ENCODE peak calls at places on chromosomes 7 and 10, in ten cellular contexts. One of them, this sample, is unnamed.

GRCh38 chr10:80132299-80133139 is at the start of gene PLAC9:
- DNase-seq in tibial artery: no peak
- DNase-seq in ascending aorta: no peak
- DNase-seq in astrocyte of the spinal cord: no peak
- DNase-seq in Panc1: no peak
- DNase-seq in AG09309: no peak
- DNase-seq in IMR-90: peak; percentile 20
- DNase-seq in H1: no peak
- DNase-seq in choroid plexus epithelial cell: no peak
- DNase-seq in lower lobe of right lung: peak; percentile 54
- DNase-seq in this sample: no peak

GRCh38 chr7:45102785-45103712 is 8.4 kb downstream of the TBRG4 start:
- DNase-seq in H1: no peak
- DNase-seq in AG09309: no peak
- DNase-seq in tibial artery: no peak
- DNase-seq in Panc1: no peak
- DNase-seq in astrocyte of the spinal cord: no peak
- DNase-seq in IMR-90: no peak
- DNase-seq in choroid plexus epithelial cell: no peak
- DNase-seq in ascending aorta: no peak
- DNase-seq in lower lobe of right lung: peak; percentile 29
- DNase-seq in this sample: no peak

GRCh38 chr10:119654540-119654939 is 3.4 kb downstream of the BAG3 start:
- DNase-seq in H1: no peak
- DNase-seq in tibial artery: peak; percentile 38
- DNase-seq in astrocyte of the spinal cord: no peak
- DNase-seq in choroid plexus epithelial cell: no peak
- DNase-seq in ascending aorta: no peak
- DNase-seq in lower lobe of right lung: peak; percentile 77
- DNase-seq in IMR-90: no peak
- DNase-seq in AG09309: no peak
- DNase-seq in Panc1: no peak
- DNase-seq in this sample: no peak

GRCh38 chr10:12435348-12435747 is 86.0 kb downstream of the CAMK1D start:
- DNase-seq in astrocyte of the spinal cord: no peak
- DNase-seq in tibial artery: no peak
- DNase-seq in ascending aorta: no peak
- DNase-seq in choroid plexus epithelial cell: no peak
- DNase-seq in lower lobe of right lung: no peak
- DNase-seq in IMR-90: no peak
- DNase-seq in H1: no peak
- DNase-seq in Panc1: no peak
- DNase-seq in AG09309: no peak
- DNase-seq in this sample: no peak

GRCh38 chr10:103720328-103720963 is 134.9 kb downstream of the SH3PXD2A start:
- DNase-seq in choroid plexus epithelial cell: no peak
- DNase-seq in Panc1: no peak
- DNase-seq in IMR-90: peak; percentile 65
- DNase-seq in AG09309: no peak
- DNase-seq in ascending aorta: no peak
- DNase-seq in lower lobe of right lung: no peak
- DNase-seq in astrocyte of the spinal cord: no peak
- DNase-seq in H1: no peak
- DNase-seq in tibial artery: no peak
- DNase-seq in this sample: no peak

GRCh38 chr10:22317121-22317370 is 858 bp downstream of the COMMD3 start:
- DNase-seq in IMR-90: no peak
- DNase-seq in H1: no peak
- DNase-seq in lower lobe of right lung: no peak
- DNase-seq in choroid plexus epithelial cell: no peak
- DNase-seq in AG09309: no peak
- DNase-seq in astrocyte of the spinal cord: no peak
- DNase-seq in Panc1: no peak
- DNase-seq in tibial artery: no peak
- DNase-seq in ascending aorta: no peak
- DNase-seq in this sample: no peak

GRCh38 chr10:116490028-116490662 is 55.6 kb upstream of the PNLIP start:
- DNase-seq in ascending aorta: no peak
- DNase-seq in astrocyte of the spinal cord: peak; percentile 22
- DNase-seq in H1: no peak
- DNase-seq in lower lobe of right lung: no peak
- DNase-seq in Panc1: peak; percentile 15
- DNase-seq in IMR-90: peak; percentile 16
- DNase-seq in tibial artery: no peak
- DNase-seq in choroid plexus epithelial cell: peak; percentile 47
- DNase-seq in AG09309: no peak
- DNase-seq in this sample: peak; percentile 21

GRCh38 chr7:50467817-50468610 is 17.9 kb upstream of the FIGNL1 start:
- DNase-seq in IMR-90: peak; percentile 58
- DNase-seq in Panc1: peak; percentile 58
- DNase-seq in astrocyte of the spinal cord: peak; percentile 66
- DNase-seq in ascending aorta: peak; percentile 19
- DNase-seq in H1: peak; percentile 36
- DNase-seq in AG09309: peak; percentile 8
- DNase-seq in choroid plexus epithelial cell: peak; percentile 79
- DNase-seq in tibial artery: peak; percentile 73
- DNase-seq in lower lobe of right lung: peak; percentile 85
- DNase-seq in this sample: peak; percentile 73

GRCh38 chr10:3936422-3937040 is 151.5 kb upstream of the KLF6 start:
- DNase-seq in tibial artery: no peak
- DNase-seq in Panc1: no peak
- DNase-seq in choroid plexus epithelial cell: no peak
- DNase-seq in astrocyte of the spinal cord: no peak
- DNase-seq in AG09309: no peak
- DNase-seq in IMR-90: no peak
- DNase-seq in lower lobe of right lung: no peak
- DNase-seq in H1: no peak
- DNase-seq in ascending aorta: no peak
- DNase-seq in this sample: no peak

GRCh38 chr7:42753917-42754363 is 157.9 kb downstream of the C7orf25 start:
- DNase-seq in choroid plexus epithelial cell: no peak
- DNase-seq in ascending aorta: no peak
- DNase-seq in Panc1: no peak
- DNase-seq in AG09309: no peak
- DNase-seq in IMR-90: no peak
- DNase-seq in astrocyte of the spinal cord: no peak
- DNase-seq in lower lobe of right lung: no peak
- DNase-seq in H1: no peak
- DNase-seq in tibial artery: no peak
- DNase-seq in this sample: no peak

GRCh38 chr10:14386202-14386593 is 55.5 kb upstream of the FRMD4A start:
- DNase-seq in H1: peak; percentile 13
- DNase-seq in Panc1: no peak
- DNase-seq in lower lobe of right lung: no peak
- DNase-seq in IMR-90: peak; percentile 96
- DNase-seq in tibial artery: no peak
- DNase-seq in ascending aorta: no peak
- DNase-seq in choroid plexus epithelial cell: peak; percentile 80
- DNase-seq in AG09309: peak; percentile 92
- DNase-seq in astrocyte of the spinal cord: peak; percentile 89
- DNase-seq in this sample: peak; percentile 73

GRCh38 chr7:41401833-41402232 is 301.1 kb downstream of the INHBA start:
- DNase-seq in astrocyte of the spinal cord: no peak
- DNase-seq in Panc1: no peak
- DNase-seq in tibial artery: no peak
- DNase-seq in lower lobe of right lung: no peak
- DNase-seq in IMR-90: no peak
- DNase-seq in H1: no peak
- DNase-seq in ascending aorta: no peak
- DNase-seq in AG09309: no peak
- DNase-seq in choroid plexus epithelial cell: no peak
- DNase-seq in this sample: no peak

GRCh38 chr10:35501923-35502322 is 103.2 kb upstream of the GJD4 start:
- DNase-seq in H1: no peak
- DNase-seq in ascending aorta: no peak
- DNase-seq in AG09309: no peak
- DNase-seq in tibial artery: no peak
- DNase-seq in Panc1: no peak
- DNase-seq in astrocyte of the spinal cord: no peak
- DNase-seq in IMR-90: no peak
- DNase-seq in choroid plexus epithelial cell: no peak
- DNase-seq in lower lobe of right lung: no peak
- DNase-seq in this sample: no peak
- TF ChIP-seq CTCF in H1: peak; percentile 54
- TF ChIP-seq CTCF in ascending aorta: no peak
- TF ChIP-seq CTCF in AG09309: peak; percentile 15
- TF ChIP-seq CTCF in tibial artery: no peak
- TF ChIP-seq CTCF in Panc1: peak; percentile 16
- TF ChIP-seq CTCF in astrocyte of the spinal cord: peak; percentile 14
- TF ChIP-seq CTCF in IMR-90: no peak
- TF ChIP-seq CTCF in choroid plexus epithelial cell: peak; percentile 14
- TF ChIP-seq CTCF in lower lobe of right lung: no peak
- TF ChIP-seq CTCF in this sample: no peak

GRCh38 chr10:29637537-29637936 is 2.8 kb upstream of the SVIL start:
- DNase-seq in H1: no peak
- DNase-seq in astrocyte of the spinal cord: no peak
- DNase-seq in tibial artery: no peak
- DNase-seq in AG09309: no peak
- DNase-seq in lower lobe of right lung: no peak
- DNase-seq in IMR-90: no peak
- DNase-seq in Panc1: no peak
- DNase-seq in choroid plexus epithelial cell: no peak
- DNase-seq in ascending aorta: no peak
- DNase-seq in this sample: no peak

GRCh38 chr10:29636178-29636577 is 1.4 kb upstream of the SVIL start:
- DNase-seq in tibial artery: no peak
- DNase-seq in Panc1: no peak
- DNase-seq in H1: no peak
- DNase-seq in choroid plexus epithelial cell: peak; percentile 87
- DNase-seq in AG09309: peak; percentile 48
- DNase-seq in ascending aorta: no peak
- DNase-seq in astrocyte of the spinal cord: peak; percentile 90
- DNase-seq in IMR-90: peak; percentile 68
- DNase-seq in lower lobe of right lung: no peak
- DNase-seq in this sample: peak; percentile 83

GRCh38 chr10:29634105-29634504 is 666 bp downstream of the SVIL start:
- DNase-seq in tibial artery: no peak
- DNase-seq in lower lobe of right lung: no peak
- DNase-seq in IMR-90: no peak
- DNase-seq in astrocyte of the spinal cord: no peak
- DNase-seq in choroid plexus epithelial cell: no peak
- DNase-seq in AG09309: no peak
- DNase-seq in Panc1: no peak
- DNase-seq in H1: no peak
- DNase-seq in ascending aorta: no peak
- DNase-seq in this sample: no peak

GRCh38 chr10:29634764-29635625 is at the start of gene SVIL:
- DNase-seq in H1: no peak
- DNase-seq in astrocyte of the spinal cord: peak; percentile 78
- DNase-seq in choroid plexus epithelial cell: peak; percentile 92
- DNase-seq in IMR-90: peak; percentile 71
- DNase-seq in AG09309: no peak
- DNase-seq in tibial artery: peak; percentile 85
- DNase-seq in lower lobe of right lung: peak; percentile 67
- DNase-seq in ascending aorta: peak; percentile 61
- DNase-seq in Panc1: no peak
- DNase-seq in this sample: peak; percentile 83

DNA sequence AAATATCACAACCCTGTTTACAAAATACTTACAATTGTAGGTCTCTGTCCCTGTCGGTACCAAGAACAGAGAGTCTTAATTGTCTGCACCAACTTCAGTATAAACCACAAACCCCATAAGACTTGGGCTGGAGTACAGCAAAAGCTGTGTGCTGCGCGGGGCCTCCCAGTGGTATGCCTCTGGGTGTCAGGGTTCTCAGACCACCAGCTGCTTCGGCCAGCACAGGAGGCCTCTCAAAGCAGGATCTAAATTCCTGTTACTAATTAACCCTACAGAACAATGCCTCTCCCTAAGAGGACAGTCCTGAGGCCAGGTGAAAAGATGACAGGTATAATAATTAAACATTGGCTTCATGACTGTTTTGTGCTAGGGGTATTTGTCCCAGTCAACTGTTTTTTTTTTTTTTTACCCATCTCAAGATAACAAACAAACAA is 957 bp upstream of the SVIL start:
- DNase-seq in IMR-90: peak; percentile 18
- DNase-seq in lower lobe of right lung: no peak
- DNase-seq in tibial artery: no peak
- DNase-seq in AG09309: no peak
- DNase-seq in H1: no peak
- DNase-seq in astrocyte of the spinal cord: peak; percentile 75
- DNase-seq in ascending aorta: no peak
- DNase-seq in choroid plexus epithelial cell: peak; percentile 95
- DNase-seq in Panc1: no peak
- DNase-seq in this sample: peak; percentile 42
- H3K4me3 ChIP-seq in IMR-90: no peak overlapping the region
- H3K4me3 ChIP-seq in lower lobe of right lung: no peak overlapping the region
- H3K4me3 ChIP-seq in tibial artery: no peak overlapping the region
- H3K4me3 ChIP-seq in AG09309: no peak overlapping the region
- H3K4me3 ChIP-seq in H1: no peak overlapping the region
- H3K4me3 ChIP-seq in astrocyte of the spinal cord: peak overlapping the region; percentile 6
- H3K4me3 ChIP-seq in ascending aorta: peak overlapping the region; percentile 8
- H3K4me3 ChIP-seq in choroid plexus epithelial cell: peak overlapping the region; percentile 51
- H3K4me3 ChIP-seq in Panc1: no peak overlapping the region
- H3K4me3 ChIP-seq in this sample: no peak overlapping the region

DNA sequence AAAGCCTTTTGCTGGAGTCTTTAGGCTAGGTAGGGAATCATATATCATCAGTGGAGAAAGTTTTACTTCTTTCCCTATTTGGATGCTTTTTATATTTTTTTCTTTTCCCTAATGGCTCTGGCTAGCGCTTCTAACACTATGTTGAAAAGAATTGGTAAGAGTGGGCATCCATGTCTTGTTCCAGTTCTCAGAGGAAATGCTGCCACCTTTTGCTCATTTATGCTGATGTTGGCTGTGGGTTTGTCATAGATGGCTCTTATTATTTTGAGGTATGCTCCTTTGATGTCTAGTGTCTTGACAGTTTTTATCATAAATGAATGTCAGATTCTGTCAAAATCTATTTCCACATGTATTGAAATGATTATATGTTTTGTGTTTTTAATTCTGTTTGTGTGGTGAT is 1544.1 kb downstream of the REEP3 start:
- DNase-seq in IMR-90: no peak
- DNase-seq in Panc1: no peak
- DNase-seq in ascending aorta: no peak
- DNase-seq in H1: no peak
- DNase-seq in choroid plexus epithelial cell: no peak
- DNase-seq in AG09309: no peak
- DNase-seq in lower lobe of right lung: no peak
- DNase-seq in astrocyte of the spinal cord: no peak
- DNase-seq in tibial artery: no peak
- DNase-seq in this sample: no peak
- TF ChIP-seq CTCF in IMR-90: no peak
- TF ChIP-seq CTCF in Panc1: no peak
- TF ChIP-seq CTCF in ascending aorta: no peak
- TF ChIP-seq CTCF in H1: no peak
- TF ChIP-seq CTCF in choroid plexus epithelial cell: no peak
- TF ChIP-seq CTCF in AG09309: no peak
- TF ChIP-seq CTCF in lower lobe of right lung: no peak
- TF ChIP-seq CTCF in astrocyte of the spinal cord: no peak
- TF ChIP-seq CTCF in tibial artery: no peak
- TF ChIP-seq CTCF in this sample: no peak

DNA sequence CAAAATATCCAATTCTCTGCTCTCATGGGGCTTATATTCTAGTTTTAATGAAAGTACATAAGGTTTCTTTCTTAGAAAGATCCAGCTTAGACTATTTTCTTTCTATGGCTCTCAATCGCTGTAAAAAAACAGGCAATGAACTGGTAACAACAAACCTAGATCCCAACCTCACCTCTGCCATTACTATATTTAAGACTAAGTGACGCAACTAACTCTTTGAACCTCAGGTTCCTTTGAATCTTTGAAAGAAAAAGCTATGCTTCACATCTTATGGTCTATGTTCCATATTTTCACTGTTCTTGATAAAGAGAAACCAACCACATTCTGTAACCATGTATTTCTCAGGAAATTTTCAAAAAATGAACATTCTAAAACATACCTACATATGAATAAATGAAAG is 88.5 kb downstream of the ELAPOR2 start:
- DNase-seq in lower lobe of right lung: no peak
- DNase-seq in Panc1: no peak
- DNase-seq in choroid plexus epithelial cell: no peak
- DNase-seq in AG09309: no peak
- DNase-seq in tibial artery: no peak
- DNase-seq in IMR-90: no peak
- DNase-seq in astrocyte of the spinal cord: no peak
- DNase-seq in H1: no peak
- DNase-seq in ascending aorta: no peak
- DNase-seq in this sample: no peak
- H3K4me3 ChIP-seq in lower lobe of right lung: no peak overlapping the region
- H3K4me3 ChIP-seq in Panc1: no peak overlapping the region
- H3K4me3 ChIP-seq in choroid plexus epithelial cell: no peak overlapping the region
- H3K4me3 ChIP-seq in AG09309: no peak overlapping the region
- H3K4me3 ChIP-seq in tibial artery: no peak overlapping the region
- H3K4me3 ChIP-seq in IMR-90: no peak overlapping the region
- H3K4me3 ChIP-seq in astrocyte of the spinal cord: no peak overlapping the region
- H3K4me3 ChIP-seq in H1: no peak overlapping the region
- H3K4me3 ChIP-seq in ascending aorta: no peak overlapping the region
- H3K4me3 ChIP-seq in this sample: no peak overlapping the region